ENCODE peak calls at places on chromosomes 16 and 17, in six cellular contexts. S is effector CD8-positive, alpha-beta T cell; V is stimulated activated CD4-positive, alpha-beta T cell treated with anti-CD3 and anti-CD28 coated beads, Interleukin-2, amount 100 ng/mL, for 24 hours; D is stimulated activated naive CD8-positive, alpha-beta T cell treated with anti-CD3 and anti-CD28 coated beads, Interleukin-15, Interleukin-2, amounts not matched to agents 100 U/mL and 50 U/mL, for 24 hours; I is uterus; U is AG08396. G is an unnamed sample.
A peak's percentile ranks its signal among the peaks of the same experiment; 100 is the strongest.

GRCh38 chr16:17173134-17173729 is 297.5 kb downstream of the XYLT1 start:
- DNase-seq in S (no peak), V (no peak), D (peak; percentile 11), U (no peak), I (peak; percentile 19), G (peak; percentile 8)

GRCh38 chr16:84810518-84811273 is 9.1 kb upstream of the CRISPLD2 start:
- DNase-seq in V (no peak), U (peak; percentile 49), I (peak; percentile 72), S (no peak), D (peak; percentile 13), G (no peak)

GRCh38 chr17:31216053-31216751 is 80.8 kb downstream of the OMG start:
- DNase-seq in V (no peak), I (peak; percentile 30), U (peak; percentile 35), S (no peak), D (no peak), G (peak; percentile 72)

GRCh38 chr16:2178321-2179106 is 17.9 kb downstream of the CASKIN1 start:
- DNase-seq in V (peak; percentile 31), U (no peak), I (no peak), S (peak; percentile 12), D (peak; percentile 39), G (no peak)

GRCh38 chr17:29573558-29573870 is 5.0 kb downstream of the TP53I13 start:
- DNase-seq in U (no peak), D (no peak), I (no peak), S (no peak), V (no peak), G (no peak)

GRCh38 chr16:29821663-29822115 is 1.4 kb downstream of the MVP start:
- DNase-seq in U (peak; percentile 50), V (no peak), S (no peak), D (no peak), I (peak; percentile 62), G (no peak)

GRCh38 chr17:7029659-7030058 is 6.2 kb upstream of the SLC16A13 start:
- DNase-seq in D (peak; percentile 65), I (peak; percentile 56), S (peak; percentile 11), U (no peak), V (peak; percentile 53), G (no peak)

GRCh38 chr17:45693792-45694191 is 90.3 kb upstream of the CRHR1 start:
- DNase-seq in V (no peak), S (no peak), I (no peak), U (no peak), D (no peak), G (no peak)

GRCh38 chr16:80899804-80900592 is 95.6 kb upstream of the CDYL2 start:
- DNase-seq in V (no peak), D (no peak), S (no peak), U (peak; percentile 82), I (peak; percentile 63), G (no peak)

GRCh38 chr17:47869114-47869513 is 18.2 kb upstream of the SP6 start:
- DNase-seq in U (no peak), V (no peak), D (no peak), I (no peak), S (no peak), G (no peak)

GRCh38 chr17:58575511-58575910 is 61.1 kb upstream of the MTMR4 start:
- DNase-seq in V (no peak), S (no peak), I (no peak), U (peak; percentile 43), D (no peak), G (no peak)

G was measured in OCI-LY7.